ENCODE peak calls at places on chromosomes 11 and 22, in seven cellular contexts. S, Q, P, W, H, K and A are unnamed samples.

GRCh38 chr11:46603704-46604308 is 10.0 kb upstream of the AMBRA1 start:
- DNase-seq in Q (no peak), H (no peak), K (no peak), W (no peak), S (no peak), P (no peak), A (no peak)

GRCh38 chr11:88384678-88385015 is 47.1 kb upstream of the CTSC start:
- DNase-seq in K (no peak), P (no peak), W (no peak), Q (no peak), H (no peak), S (no peak), A (no peak)

GRCh38 chr11:129740125-129740719 is 75.4 kb upstream of the TMEM45B start:
- DNase-seq in K (no peak), S (no peak), W (no peak), H (no peak), P (no peak), Q (no peak), A (no peak)

GRCh38 chr11:66987158-66987620 is 12.1 kb downstream of the C11orf86 start:
- DNase-seq in Q (no peak), K (no peak), P (no peak), H (no peak), S (no peak), W (no peak), A (no peak)

GRCh38 chr22:36548606-36549005 is 19.6 kb upstream of the EIF3D start:
- DNase-seq in H (no peak), Q (peak; percentile 50), S (no peak), K (no peak), P (no peak), W (no peak), A (peak; percentile 25)

GRCh38 chr22:27195104-27195503 is 537.7 kb downstream of the MIAT start:
- DNase-seq in P (peak; percentile 51), K (no peak), H (no peak), Q (no peak), S (no peak), W (no peak), A (peak; percentile 40)

GRCh38 chr11:79374707-79375106 is 66.1 kb downstream of the TENM4 start:
- DNase-seq in W (no peak), Q (no peak), K (no peak), S (no peak), P (no peak), H (no peak), A (no peak)

GRCh38 chr11:125426818-125427528 is 69.1 kb downstream of the FEZ1 start:
- DNase-seq in K (no peak), Q (no peak), S (no peak), P (no peak), H (no peak), W (no peak), A (no peak)

GRCh38 chr11:2698386-2699184 is 1.2 kb downstream of the KCNQ1OT1 start:
- DNase-seq in H (peak; percentile 7), Q (peak; percentile 35), K (no peak), W (no peak), P (peak; percentile 41), S (peak; percentile 66), A (no peak)

GRCh38 chr11:78350646-78351165 is 66.9 kb downstream of the GAB2 start:
- DNase-seq in H (no peak), S (no peak), K (no peak), Q (no peak), W (no peak), P (no peak), A (peak; percentile 15)

GRCh38 chr11:19200410-19201201 is 1.2 kb downstream of the CSRP3 start:
- DNase-seq in W (no peak), H (no peak), P (no peak), S (no peak), K (peak; percentile 71), Q (no peak), A (no peak)

GRCh38 chr11:134069426-134069921 is 602 bp downstream of the JAM3 start:
- DNase-seq in W (no peak), Q (no peak), K (no peak), S (no peak), P (peak; percentile 46), H (no peak), A (peak; percentile 6)

GRCh38 chr22:48896766-48897637 is 930.7 kb downstream of the BRD1 start:
- DNase-seq in H (no peak), K (peak; percentile 18), W (no peak), Q (peak; percentile 30), P (no peak), S (no peak), A (no peak)

GRCh38 chr11:34988294-34989255 is 72.2 kb downstream of the PDHX start:
- DNase-seq in W (no peak), Q (no peak), P (no peak), S (no peak), H (no peak), K (no peak), A (no peak)

GRCh38 chr22:24423519-24424000 is 3.8 kb upstream of the ADORA2A start:
- DNase-seq in P (peak; percentile 73), H (no peak), K (peak; percentile 73), Q (no peak), W (no peak), S (no peak), A (peak; percentile 58)

GRCh38 chr11:76680517-76681425 is 10.2 kb upstream of the LRRC32 start:
- DNase-seq in W (peak; percentile 41), Q (no peak), P (peak; percentile 77), S (peak; percentile 84), K (peak; percentile 66), H (peak; percentile 35), A (peak; percentile 48)

GRCh38 chr11:121606354-121606753 is 153.6 kb upstream of the SORL1-AS1 start:
- DNase-seq in Q (no peak), W (no peak), S (no peak), K (no peak), P (no peak), H (no peak), A (no peak)

GRCh38 chr11:46930089-46930488 is 6.5 kb upstream of the CSTPP1 start:
- DNase-seq in S (no peak), Q (no peak), W (no peak), H (no peak), P (no peak), K (no peak), A (no peak)

GRCh38 chr11:1081601-1082311 is 7.1 kb downstream of the MUC2 start:
- DNase-seq in P (no peak), H (peak; percentile 0), Q (peak; percentile 48), W (no peak), S (peak; percentile 55), K (no peak), A (no peak)

DNA sequence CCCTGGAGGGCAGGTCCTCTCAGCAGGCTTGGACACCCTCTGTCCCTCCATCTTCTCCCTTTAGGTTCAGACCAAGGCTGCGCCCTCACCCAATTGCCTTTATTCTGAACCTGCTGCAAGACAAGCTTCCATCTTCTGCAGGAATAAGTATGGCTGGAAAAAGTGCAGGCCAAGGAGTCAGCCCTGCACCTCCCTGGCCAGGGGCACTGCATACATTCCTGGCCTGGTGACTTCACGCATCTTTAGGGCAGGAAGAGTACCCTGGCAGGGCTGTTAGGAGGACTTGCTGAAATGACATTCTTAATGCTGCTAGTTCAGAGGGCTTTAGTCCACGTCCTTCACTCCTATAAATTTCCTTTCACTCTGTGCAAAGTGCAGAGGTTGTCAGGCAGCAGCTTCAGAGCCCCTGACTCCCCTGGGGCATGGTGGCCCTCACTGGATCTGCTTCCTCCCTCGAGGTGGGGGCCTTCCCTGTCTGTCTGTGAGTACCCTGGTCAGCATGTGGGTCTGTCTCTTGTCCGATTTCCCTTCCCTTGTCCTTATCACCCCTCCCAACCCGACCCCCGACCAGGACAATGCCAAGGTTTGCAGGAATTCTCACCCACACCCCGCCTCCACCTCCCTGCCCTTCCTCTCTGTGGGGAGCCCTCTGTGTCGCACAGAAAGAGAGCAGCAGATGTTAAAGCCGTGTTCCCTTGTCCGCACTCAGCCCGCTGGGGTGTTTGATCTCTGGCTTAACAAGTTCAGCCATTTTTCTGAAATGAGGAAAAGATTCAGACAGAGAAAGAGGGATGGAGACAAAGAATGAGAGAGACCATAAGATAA is 124.5 kb upstream of the SYT13 start:
- DNase-seq in P (no peak), K (no peak), W (no peak), H (no peak), Q (no peak), S (no peak), A (no peak)
- H3K4me3 ChIP-seq in P (no peak overlapping the region), K (no peak overlapping the region), W (no peak overlapping the region), H (no peak overlapping the region), Q (no peak overlapping the region), S (no peak overlapping the region), A (no peak overlapping the region)

DNA sequence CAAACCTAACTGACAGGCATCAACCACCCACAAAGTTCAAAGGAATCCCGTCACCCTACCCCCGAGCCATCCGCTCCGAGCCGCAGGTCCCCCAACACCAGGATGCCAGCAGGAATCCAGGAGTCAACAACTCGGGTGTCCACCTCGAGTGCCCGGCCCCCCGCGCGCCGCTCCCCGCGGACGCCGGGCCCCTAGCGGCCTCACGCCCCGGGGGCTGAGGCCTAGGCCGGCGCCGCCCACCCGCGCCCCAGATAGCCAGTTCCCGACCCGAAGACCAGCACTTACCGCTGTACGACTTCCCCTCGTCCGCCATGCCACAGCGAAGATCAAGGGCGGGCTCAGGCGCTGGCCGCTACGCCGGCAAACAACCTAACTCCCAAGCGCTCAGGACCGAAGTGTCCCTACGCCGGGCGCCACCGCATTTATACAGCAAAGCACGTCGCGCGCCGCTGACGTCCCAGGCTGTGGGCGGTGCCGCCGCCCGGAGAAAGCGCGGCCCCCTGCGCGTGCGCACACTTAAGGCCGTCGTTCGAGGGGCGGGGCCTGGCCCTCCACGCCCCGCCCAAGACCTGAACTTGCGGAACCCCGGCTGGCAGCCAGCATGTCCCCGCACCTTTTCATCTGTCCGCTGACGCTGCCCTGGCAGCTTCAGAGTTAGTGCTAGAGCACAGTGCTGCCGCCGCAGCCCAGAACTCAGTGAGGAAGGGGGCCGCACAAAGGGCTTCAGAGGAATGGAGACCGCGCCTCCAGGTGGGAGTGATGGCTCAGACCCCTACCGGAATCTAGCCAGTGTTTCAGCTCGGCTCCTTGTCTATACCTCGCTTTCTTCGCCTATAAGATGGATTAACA is at the start of gene NXF1:
- DNase-seq in S (peak; percentile 95), H (peak; percentile 95), Q (peak; percentile 97), W (peak; percentile 90), P (peak; percentile 98), K (peak; percentile 97), A (peak; percentile 93)
- TF ChIP-seq CTCF in S (no peak), H (peak; percentile 57), Q (no peak), W (no peak), P (peak; percentile 41), K (no peak), A (peak; percentile 12)

GRCh38 chr11:101321222-101321621 is 191.6 kb upstream of the PGR start:
- DNase-seq in S (no peak), Q (peak; percentile 32), P (no peak), W (no peak), H (no peak), K (no peak), A (peak; percentile 81)
- TF ChIP-seq POLR2A in S (no peak), Q (no peak), P (no peak), W (no peak), H (no peak), K (no peak), A (no peak)

DNA sequence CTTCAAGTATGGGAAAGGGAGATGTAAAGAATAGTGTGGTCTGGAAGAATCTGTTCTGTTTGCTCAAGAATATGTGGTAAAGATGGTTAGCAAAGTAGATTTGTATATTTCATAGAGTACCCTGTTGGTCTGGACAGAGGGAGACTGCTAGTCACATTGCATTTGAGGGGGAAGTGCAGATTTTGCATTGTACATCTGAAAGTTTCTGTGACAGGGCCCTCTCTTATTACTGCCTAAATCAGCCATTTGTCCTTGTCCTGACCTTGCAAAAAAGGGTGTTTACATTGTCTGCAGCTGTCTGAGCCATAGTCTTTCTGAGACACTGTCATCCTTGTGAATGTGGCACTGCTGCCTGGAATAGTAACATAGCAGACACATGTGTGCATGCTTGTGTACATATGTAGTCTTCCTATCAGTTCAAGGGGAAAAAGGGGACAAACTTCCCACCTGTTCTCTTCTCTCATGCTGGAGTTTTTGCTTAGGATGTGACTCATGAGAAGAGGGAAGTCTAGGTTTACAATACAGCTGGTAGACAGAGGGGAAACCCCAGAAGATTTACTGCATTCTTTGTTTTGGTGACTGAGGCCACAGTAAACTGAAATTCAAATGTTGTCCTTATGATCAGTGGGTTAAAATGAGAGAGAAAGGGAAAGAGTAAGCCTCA is 640.4 kb upstream of the KIRREL3 start:
- DNase-seq in K (no peak), W (no peak), P (no peak), H (no peak), Q (no peak), S (no peak), A (no peak)
- H3K4me3 ChIP-seq in K (no peak overlapping the region), W (no peak overlapping the region), P (no peak overlapping the region), H (no peak overlapping the region), Q (no peak overlapping the region), S (no peak overlapping the region), A (no peak overlapping the region)